ENCODE peak calls at places on chromosome 15, in nine cellular contexts. D is Right ventricle myocardium superior, C is fibroblast of the aortic adventitia, X is body of pancreas, Z is breast epithelium, Q is EL, E is A549, P is fibroblast of mammary gland, B is heart left ventricle. I is an unnamed sample.

GRCh38 chr15:39028069-39028468 is 463.5 kb upstream of the RASGRP1 start:
- DNase-seq in D (peak; percentile 59), C (peak; percentile 84), X (no peak), Z (no peak), Q (peak; percentile 70), E (peak; percentile 2), P (peak; percentile 89), B (no peak), I (no peak)

GRCh38 chr15:45795487-45796069 is 160.7 kb downstream of the SQOR start:
- DNase-seq in D (no peak), C (peak; percentile 11), X (peak; percentile 54), Z (no peak), Q (peak; percentile 20), E (no peak), P (peak; percentile 37), B (peak; percentile 20), I (peak; percentile 20)

GRCh38 chr15:51129513-51130197 is 34.9 kb upstream of the TNFAIP8L3 start:
- DNase-seq in D (no peak), C (no peak), X (no peak), Z (no peak), Q (no peak), E (no peak), P (no peak), B (no peak), I (no peak)

GRCh38 chr15:85854345-85855097 is 59.8 kb upstream of the KLHL25 start:
- DNase-seq in D (no peak), C (peak; percentile 77), X (peak; percentile 53), Z (no peak), Q (peak; percentile 57), E (peak; percentile 88), P (peak; percentile 70), B (peak; percentile 41), I (peak; percentile 52)

GRCh38 chr15:39131605-39132004 is 449.3 kb upstream of the THBS1 start:
- DNase-seq in D (no peak), C (no peak), X (no peak), Z (no peak), Q (peak; percentile 42), E (no peak), P (peak; percentile 86), B (no peak), I (no peak)

GRCh38 chr15:93451265-93451664 is 362.3 kb upstream of the RGMA start:
- DNase-seq in D (no peak), C (no peak), X (no peak), Z (no peak), Q (no peak), E (no peak), P (no peak), B (no peak), I (no peak)

GRCh38 chr15:52102468-52102867 is 10.1 kb downstream of the BCL2L10 start:
- DNase-seq in D (no peak), C (peak; percentile 79), X (no peak), Z (no peak), Q (peak; percentile 75), E (no peak), P (peak; percentile 99), B (no peak), I (no peak)

GRCh38 chr15:52171386-52171785 is 19.8 kb downstream of the GNB5 start:
- DNase-seq in D (no peak), C (peak; percentile 12), X (no peak), Z (no peak), Q (no peak), E (no peak), P (peak; percentile 17), B (no peak), I (no peak)

GRCh38 chr15:42020713-42021273 is at the start of gene PLA2G4E:
- DNase-seq in D (no peak), C (no peak), X (no peak), Z (no peak), Q (no peak), E (no peak), P (no peak), B (no peak), I (no peak)

GRCh38 chr15:70902105-70902504 is 9.5 kb downstream of the LRRC49 start:
- DNase-seq in D (no peak), C (peak; percentile 84), X (no peak), Z (no peak), Q (peak; percentile 86), E (no peak), P (peak; percentile 82), B (no peak), I (no peak)

I was measured in HL-60.